ENCODE peak calls at places on chromosomes 2 and 18, in seven cellular contexts. C is right atrium auricular region, A is psoas muscle, O is RWPE2, J is tibial artery, M is H1, B is cardiac muscle cell. F is an unnamed sample.
A peak's percentile ranks its signal among the peaks of the same experiment; 100 is the strongest.

GRCh38 chr18:33201509-33201926 is 239.0 kb downstream of the CCDC178 start:
- DNase-seq in C (no peak), A (no peak), O (no peak), J (no peak), M (peak; percentile 74), B (peak; percentile 30), F (no peak)

GRCh38 chr2:191877875-191878274 is 31.0 kb upstream of the CAVIN2 start:
- DNase-seq in C (no peak), A (no peak), O (no peak), J (no peak), M (no peak), B (no peak), F (no peak)

GRCh38 chr2:20595439-20596192 is 55.3 kb downstream of the HS1BP3 start:
- DNase-seq in C (peak; percentile 59), A (peak; percentile 53), O (no peak), J (peak; percentile 72), M (no peak), B (peak; percentile 59), F (no peak)

GRCh38 chr2:17792515-17792914 is 23.7 kb upstream of the MSGN1 start:
- DNase-seq in C (no peak), A (no peak), O (no peak), J (no peak), M (no peak), B (peak; percentile 43), F (no peak)

GRCh38 chr2:205696541-205697441 is 14.5 kb downstream of the NRP2 start:
- DNase-seq in C (no peak), A (no peak), O (no peak), J (no peak), M (no peak), B (peak; percentile 74), F (no peak)

GRCh38 chr2:42791606-42792005 is 777 bp downstream of the HAAO start:
- DNase-seq in C (no peak), A (no peak), O (no peak), J (no peak), M (no peak), B (no peak), F (no peak)

GRCh38 chr2:13413989-13414388 is 697.3 kb downstream of the TRIB2 start:
- DNase-seq in C (no peak), A (no peak), O (no peak), J (no peak), M (no peak), B (no peak), F (no peak)

GRCh38 chr2:58569460-58570185 is 328.5 kb upstream of the FANCL start:
- DNase-seq in C (no peak), A (no peak), O (no peak), J (no peak), M (no peak), B (no peak), F (no peak)

GRCh38 chr2:230944804-230945372 is 19.8 kb upstream of the GPR55 start:
- DNase-seq in C (no peak), A (no peak), O (no peak), J (no peak), M (no peak), B (no peak), F (no peak)

GRCh38 chr2:160920791-160921303 is 239.4 kb upstream of the TANK start:
- DNase-seq in C (no peak), A (peak; percentile 54), O (no peak), J (peak; percentile 63), M (no peak), B (peak; percentile 97), F (no peak)

GRCh38 chr2:46024146-46024779 is 272.9 kb upstream of the EPAS1 start:
- DNase-seq in C (no peak), A (no peak), O (no peak), J (no peak), M (no peak), B (no peak), F (no peak)

GRCh38 chr2:43178055-43178598 is 48.3 kb downstream of the ZFP36L2 start:
- DNase-seq in C (no peak), A (peak; percentile 65), O (no peak), J (no peak), M (no peak), B (no peak), F (no peak)

GRCh38 chr2:98233941-98234340 is 112.3 kb upstream of the CNGA3 start:
- DNase-seq in C (no peak), A (no peak), O (no peak), J (no peak), M (no peak), B (no peak), F (no peak)

GRCh38 chr2:200471324-200471848 is 38.5 kb downstream of the KCTD18 start:
- DNase-seq in C (no peak), A (no peak), O (no peak), J (no peak), M (no peak), B (peak; percentile 34), F (no peak)

GRCh38 chr18:76466410-76466991 is 28.5 kb downstream of the ZNF516 start:
- DNase-seq in C (peak; percentile 55), A (peak; percentile 52), O (no peak), J (no peak), M (peak; percentile 39), B (no peak), F (no peak)

GRCh38 chr2:105800036-105800755 is 55.5 kb downstream of the NCK2 start:
- DNase-seq in C (no peak), A (no peak), O (no peak), J (no peak), M (no peak), B (peak; percentile 84), F (no peak)

GRCh38 chr2:120976501-120977307 is 241.0 kb downstream of the GLI2 start:
- DNase-seq in C (no peak), A (no peak), O (no peak), J (no peak), M (no peak), B (no peak), F (no peak)

GRCh38 chr2:119517433-119517832 is 6.8 kb downstream of the SCTR start:
- DNase-seq in C (no peak), A (peak; percentile 54), O (no peak), J (no peak), M (peak; percentile 83), B (peak; percentile 70), F (no peak)

GRCh38 chr2:182713611-182714010 is 2.4 kb upstream of the DNAJC10 start:
- DNase-seq in C (no peak), A (no peak), O (no peak), J (no peak), M (no peak), B (peak; percentile 43), F (no peak)

GRCh38 chr2:238063414-238064189 is 2.8 kb downstream of the SCLY start:
- DNase-seq in C (peak; percentile 18), A (no peak), O (no peak), J (no peak), M (no peak), B (no peak), F (no peak)

DNA sequence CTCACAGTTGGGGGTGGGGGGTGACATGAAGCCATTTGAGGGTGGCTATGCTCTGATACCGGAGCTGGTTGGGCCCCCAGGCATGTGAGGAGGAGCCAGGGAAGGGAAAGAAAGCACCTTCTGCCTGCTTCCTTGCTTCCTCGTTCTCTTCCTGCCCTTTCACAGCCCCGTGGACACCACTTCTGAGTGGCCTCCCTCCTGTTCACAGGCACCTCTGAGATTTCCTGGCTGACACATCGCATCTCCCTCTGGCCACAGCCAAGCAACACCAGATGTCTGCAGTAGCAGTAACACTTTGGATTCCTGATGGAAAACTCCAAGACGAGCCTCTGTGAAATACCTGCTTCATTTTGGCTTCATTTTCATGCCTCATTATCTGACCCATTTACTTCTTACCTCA is 64.7 kb upstream of the ST3GAL5 start:
- DNase-seq in C (no peak), A (no peak), O (no peak), J (no peak), M (no peak), B (no peak), F (no peak)
- H3K27ac ChIP-seq in C (no peak overlapping the region), A (no peak overlapping the region), O (no peak overlapping the region), J (no peak overlapping the region), M (no peak overlapping the region), B (no peak overlapping the region), F (no peak overlapping the region)

DNA sequence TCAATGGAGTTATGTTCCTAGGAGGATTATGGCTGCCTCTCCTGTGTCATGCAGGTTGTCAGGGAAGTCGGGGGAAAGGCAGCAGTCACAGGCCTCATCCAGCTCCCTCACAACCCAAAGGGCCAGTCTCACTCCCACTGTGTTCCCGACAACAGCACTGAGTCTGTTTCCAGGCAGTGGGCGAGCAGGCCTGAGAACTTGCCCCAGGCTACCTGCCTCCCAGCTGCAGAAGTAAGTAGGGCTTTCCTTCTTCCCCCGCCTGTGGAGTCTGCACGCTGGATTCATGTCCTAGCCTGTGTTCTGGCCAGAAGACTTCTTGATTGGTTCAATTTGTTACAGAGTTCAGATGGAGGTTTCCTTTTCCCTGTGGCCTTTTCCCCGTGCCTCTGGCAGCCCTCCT is 8.2 kb upstream of the ZNF638 start:
- DNase-seq in C (no peak), A (no peak), O (no peak), J (no peak), M (no peak), B (no peak), F (no peak)
- H3K9me3 ChIP-seq in C (peaks cover 13% of the 10 kb centered on the region), A (peaks cover 3% of the 10 kb centered on the region), O (peaks cover 4% of the 10 kb centered on the region), J (peaks cover 29% of the 10 kb centered on the region), M (no peaks in the 10 kb centered on the region), B (no peaks in the 10 kb centered on the region), F (peaks cover 15% of the 10 kb centered on the region)

GRCh38 chr2:15031745-15032240 is 399.3 kb downstream of the LRATD1 start:
- DNase-seq in C (no peak), A (no peak), O (no peak), J (no peak), M (no peak), B (no peak), F (no peak)
- TF ChIP-seq CTCF in C (no peak), A (no peak), O (no peak), J (no peak), M (peak; percentile 42), B (no peak), F (no peak)

GRCh38 chr2:64637931-64638330 is 15.8 kb downstream of the SERTAD2 start:
- DNase-seq in C (no peak), A (no peak), O (no peak), J (no peak), M (no peak), B (no peak), F (no peak)
- H3K27ac ChIP-seq in C (no peak overlapping the region), A (peak overlapping the region; percentile 56), O (peak overlapping the region; percentile 58), J (no peak overlapping the region), M (no peak overlapping the region), B (peak overlapping the region; percentile 29), F (peak overlapping the region; percentile 78)

GRCh38 chr18:43772907-43773306 is 495.6 kb upstream of the SYT4 start:
- DNase-seq in C (peak; percentile 58), A (peak; percentile 30), O (no peak), J (no peak), M (no peak), B (peak; percentile 1), F (no peak)
- H3K9me3 ChIP-seq in C (peaks cover 3% of the 10 kb centered on the region), A (no peaks in the 10 kb centered on the region), O (no peaks in the 10 kb centered on the region), J (no peaks in the 10 kb centered on the region), M (peaks cover 3% of the 10 kb centered on the region), B (no peaks in the 10 kb centered on the region), F (no peaks in the 10 kb centered on the region)

GRCh38 chr2:143704432-143705106 is 575.4 kb downstream of the ARHGAP15 start:
- DNase-seq in C (no peak), A (no peak), O (no peak), J (no peak), M (no peak), B (peak; percentile 2), F (no peak)
- TF ChIP-seq CTCF in C (no peak), A (no peak), O (no peak), J (no peak), M (no peak), B (no peak), F (no peak)

F was measured in esophagus squamous epithelium.